ENCODE peak calls at places on chromosomes 4 and X, in four cellular contexts. Q is K562, I is GM12878, B is SK-N-SH. S is an unnamed sample.

GRCh38 chrX:154531626-154532025 is 15.0 kb downstream of the G6PD start:
- DNase-seq in B (no peak), Q (no peak), I (no peak), S (peak)

GRCh38 chr4:25813705-25814104 is 49.1 kb downstream of the SEL1L3 start:
- DNase-seq in I (no peak), Q (no peak), B (no peak), S (peak)

GRCh38 chr4:621296-622070 is 3.9 kb upstream of the PDE6B start:
- DNase-seq in B (no peak), I (no peak), Q (no peak), S (no peak)

GRCh38 chr4:17111959-17112659 is 213.7 kb upstream of the LDB2 start:
- DNase-seq in Q (peak), I (no peak), B (peak), S (no peak)

GRCh38 chr4:126604273-126604867 is 1028.4 kb upstream of the INTU start:
- DNase-seq in B (peak), Q (peak), I (no peak), S (peak)

GRCh38 chrX:118823263-118824172 is at the start of gene ZCCHC12:
- DNase-seq in Q (peak), I (no peak), B (peak), S (peak)

GRCh38 chr4:123319639-123320038 is 77.0 kb upstream of the SPRY1 start:
- DNase-seq in I (no peak), B (no peak), Q (no peak), S (no peak)

GRCh38 chr4:1126506-1126905 is 13.1 kb upstream of the RNF212 start:
- DNase-seq in I (no peak), Q (no peak), B (no peak), S (peak)

GRCh38 chr4:6887591-6888371 is 21.8 kb upstream of the TBC1D14 start:
- DNase-seq in I (no peak), B (no peak), Q (peak), S (no peak)

GRCh38 chrX:22109442-22109841 is 77.3 kb downstream of the PHEX start:
- DNase-seq in Q (no peak), I (no peak), B (no peak), S (peak)

GRCh38 chrX:151970661-151971060 is 3.8 kb downstream of the GABRE start:
- DNase-seq in I (no peak), B (no peak), Q (no peak), S (peak)

GRCh38 chrX:45434231-45434630 is 233.6 kb upstream of the DIPK2B start:
- DNase-seq in Q (no peak), B (no peak), I (no peak), S (no peak)

GRCh38 chr4:142817442-142817841 is 28.7 kb downstream of the INPP4B start:
- DNase-seq in I (no peak), B (no peak), Q (no peak), S (peak)
- TF ChIP-seq MXI1 in I (no peak), B (no peak), Q (no peak), S (no peak)

GRCh38 chrX:67351411-67351810 is 192.4 kb upstream of the AR start:
- DNase-seq in Q (no peak), B (no peak), I (no peak), S (no peak)

DNA sequence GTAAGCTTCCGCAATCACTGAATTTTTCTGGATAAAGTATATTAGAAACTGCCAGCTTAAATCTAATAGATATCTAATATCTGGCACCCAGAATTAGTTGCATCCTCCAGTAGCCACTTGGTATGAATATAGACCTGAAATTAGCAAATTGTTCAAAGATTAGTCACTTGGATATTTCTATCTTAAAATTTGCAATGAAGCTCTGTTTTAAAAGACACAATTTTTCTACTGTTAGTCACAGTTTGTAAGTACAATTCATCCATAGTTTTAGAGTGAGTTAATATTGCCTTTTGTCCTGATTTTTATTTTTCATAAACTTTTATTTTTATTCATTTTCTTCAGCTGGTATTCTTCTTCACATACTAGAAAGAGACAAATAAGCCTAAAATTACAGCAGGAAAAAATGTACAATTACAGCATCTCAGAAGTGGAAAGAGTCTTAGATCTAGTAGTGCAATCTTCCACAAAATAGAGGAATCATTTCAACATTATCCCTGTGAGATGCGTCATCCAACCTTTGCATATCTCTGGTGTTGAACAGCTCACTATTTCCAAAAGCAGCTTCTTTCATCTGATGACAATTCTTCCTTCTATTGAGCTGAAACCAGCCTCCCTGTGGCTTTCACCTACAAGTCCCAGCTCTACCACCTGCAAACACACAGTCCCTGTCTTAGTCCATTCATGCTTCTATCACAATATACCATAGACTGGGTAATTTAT is 190.0 kb upstream of the AR start:
- DNase-seq in Q (no peak), I (no peak), B (no peak), S (no peak)
- TF ChIP-seq MXI1 in Q (no peak), I (no peak), B (no peak), S (no peak)

DNA sequence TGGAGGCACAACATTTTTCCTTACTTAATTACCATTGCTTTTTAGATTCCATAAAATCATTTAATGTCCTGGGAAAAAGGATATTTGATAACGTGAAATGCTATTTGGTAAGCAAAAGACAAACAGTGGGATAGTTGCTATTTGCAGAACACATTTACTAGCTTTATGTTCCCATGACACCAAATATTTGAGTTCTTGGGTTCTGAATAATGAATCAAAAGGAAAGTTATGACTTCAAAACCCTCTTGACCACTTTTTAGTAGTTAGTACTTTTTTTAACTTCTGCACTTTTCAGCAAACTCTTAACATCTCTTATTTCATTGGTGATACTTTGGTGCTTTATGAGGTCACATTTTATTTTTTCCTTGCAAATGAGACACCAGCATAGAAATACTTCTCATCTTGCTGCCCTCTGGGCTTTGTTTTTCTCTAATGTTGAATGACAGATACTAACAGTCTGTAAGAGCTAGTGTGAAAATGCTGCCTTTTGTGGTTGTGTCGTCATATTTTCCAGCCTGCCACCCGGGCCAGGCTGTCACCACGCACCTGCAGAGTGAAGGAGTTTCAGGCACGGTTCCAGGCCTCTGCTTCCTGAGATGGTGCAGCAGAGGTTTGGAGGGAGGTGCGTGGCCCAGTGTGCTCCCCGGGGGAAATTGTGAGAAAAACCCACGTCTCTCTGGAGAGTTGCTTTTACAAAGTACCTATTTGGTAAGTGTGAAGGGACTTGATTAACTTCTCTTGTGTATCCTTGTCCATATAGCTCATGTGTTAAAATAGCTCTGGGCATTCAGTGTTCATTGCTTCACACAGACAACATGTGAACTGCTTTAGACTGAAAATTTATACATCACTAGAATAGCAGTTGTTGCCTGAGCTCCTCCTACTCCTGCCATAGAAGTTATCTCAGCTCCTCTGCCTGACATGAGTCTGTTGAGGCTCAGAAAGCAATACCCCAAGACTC is 34.7 kb downstream of the MSL3 start:
- DNase-seq in B (no peak), Q (no peak), I (peak), S (no peak)
- TF ChIP-seq MXI1 in B (no peak), Q (no peak), I (no peak), S (no peak)

GRCh38 chr4:145177511-145177905 is 2.9 kb downstream of the OTUD4 start:
- DNase-seq in I (no peak), B (no peak), Q (no peak), S (peak)
- TF ChIP-seq MXI1 in I (no peak), B (no peak), Q (no peak), S (no peak)

GRCh38 chrX:100829730-100830129 is 9.5 kb downstream of the CSTF2 start:
- DNase-seq in Q (no peak), B (no peak), I (peak), S (peak)
- TF ChIP-seq MXI1 in Q (no peak), B (no peak), I (no peak), S (no peak)

GRCh38 chr4:54819044-54819443 is 161.3 kb downstream of the KIT start:
- DNase-seq in I (no peak), Q (no peak), B (no peak), S (no peak)
- TF ChIP-seq MXI1 in I (no peak), Q (no peak), B (no peak), S (no peak)

GRCh38 chr4:57424231-57424897 is 314.2 kb upstream of the IGFBP7 start:
- DNase-seq in I (no peak), B (no peak), Q (no peak), S (peak)
- TF ChIP-seq MXI1 in I (no peak), B (no peak), Q (no peak), S (no peak)

S was measured in IMR-90.